ENCODE peak calls at places on chromosomes 16 and 17, in five cellular contexts. B, Z, O, J and I are unnamed samples.

GRCh38 chr16:2975161-2975795 is 5.0 kb downstream of the PKMYT1 start:
- DNase-seq in O (no peak), J (no peak), B (no peak), Z (no peak), I (no peak)

GRCh38 chr17:42971589-42971988 is 7.3 kb upstream of the AARSD1 start:
- DNase-seq in O (no peak), J (no peak), B (no peak), Z (no peak), I (no peak)

GRCh38 chr17:50015146-50015545 is 20.1 kb upstream of the DLX3 start:
- DNase-seq in J (no peak), Z (no peak), B (no peak), O (no peak), I (no peak)

GRCh38 chr16:85381738-85382592 is 231.2 kb upstream of the GSE1 start:
- DNase-seq in O (no peak), Z (no peak), J (no peak), B (no peak), I (no peak)

GRCh38 chr16:29806641-29807425 is 504 bp downstream of the MAZ start:
- DNase-seq in B (peak; percentile 72), O (peak; percentile 47), J (no peak), Z (no peak), I (peak; percentile 37)

GRCh38 chr17:50047488-50048126 is 8.3 kb upstream of the ITGA3 start:
- DNase-seq in Z (no peak), O (no peak), B (peak; percentile 96), J (no peak), I (no peak)

GRCh38 chr17:45573915-45574314 is 83.4 kb upstream of the PLEKHM1 start:
- DNase-seq in B (no peak), O (no peak), J (no peak), Z (no peak), I (no peak)

GRCh38 chr17:68498479-68499326 is 13.5 kb upstream of the PRKAR1A start:
- DNase-seq in B (no peak), O (no peak), J (no peak), Z (no peak), I (no peak)

GRCh38 chr16:76676356-76676755 is 399.2 kb downstream of the CNTNAP4 start:
- DNase-seq in J (no peak), B (no peak), O (no peak), Z (no peak), I (no peak)

GRCh38 chr16:86087561-86088230 is 188.7 kb downstream of the IRF8 start:
- DNase-seq in Z (no peak), B (no peak), J (no peak), O (no peak), I (no peak)

GRCh38 chr17:71631483-71631882 is 489.3 kb upstream of the SOX9 start:
- DNase-seq in J (no peak), B (no peak), Z (peak; percentile 25), O (no peak), I (no peak)